ENCODE peak calls at places on chromosomes 7 and 10, in five cellular contexts. One of them, this sample, is unnamed. For H3K4me1, the result is how much of the 10 kb centered on the place peaks cover.

GRCh38 chr10:6958254-6958653 is 378.2 kb upstream of the PRKCQ start:
- DNase-seq in GM23338: no peak
- DNase-seq in hepatocyte: no peak
- DNase-seq in breast epithelium: no peak
- DNase-seq in spleen: no peak
- DNase-seq in this sample: no peak

GRCh38 chr7:37508063-37508462 is 59.4 kb upstream of the ELMO1 start:
- DNase-seq in GM23338: no peak
- DNase-seq in hepatocyte: no peak
- DNase-seq in breast epithelium: no peak
- DNase-seq in spleen: no peak
- DNase-seq in this sample: no peak

GRCh38 chr7:14687777-14688176 is 214.8 kb downstream of the DGKB start:
- DNase-seq in GM23338: no peak
- DNase-seq in hepatocyte: no peak
- DNase-seq in breast epithelium: no peak
- DNase-seq in spleen: no peak
- DNase-seq in this sample: peak

GRCh38 chr10:15370741-15371701 is at the start of gene FAM171A1:
- DNase-seq in GM23338: peak
- DNase-seq in hepatocyte: peak
- DNase-seq in breast epithelium: no peak
- DNase-seq in spleen: peak
- DNase-seq in this sample: no peak

GRCh38 chr7:1899201-1899600 is 229.1 kb downstream of the ELFN1 start:
- DNase-seq in GM23338: no peak
- DNase-seq in hepatocyte: no peak
- DNase-seq in breast epithelium: no peak
- DNase-seq in spleen: no peak
- DNase-seq in this sample: no peak

GRCh38 chr7:115276791-115277190 is 354.9 kb downstream of the MDFIC start:
- DNase-seq in GM23338: no peak
- DNase-seq in hepatocyte: no peak
- DNase-seq in breast epithelium: no peak
- DNase-seq in spleen: no peak
- DNase-seq in this sample: no peak

GRCh38 chr7:94590526-94591162 is 65.3 kb downstream of the SGCE start:
- DNase-seq in GM23338: no peak
- DNase-seq in hepatocyte: no peak
- DNase-seq in breast epithelium: no peak
- DNase-seq in spleen: no peak
- DNase-seq in this sample: no peak

GRCh38 chr7:146090023-146090645 is 26.5 kb upstream of the CNTNAP2 start:
- DNase-seq in GM23338: peak
- DNase-seq in hepatocyte: peak
- DNase-seq in breast epithelium: no peak
- DNase-seq in spleen: no peak
- DNase-seq in this sample: peak

GRCh38 chr10:18650618-18651017 is 769 bp downstream of the NSUN6 start:
- DNase-seq in GM23338: no peak
- DNase-seq in hepatocyte: no peak
- DNase-seq in breast epithelium: no peak
- DNase-seq in spleen: no peak
- DNase-seq in this sample: no peak

GRCh38 chr7:121079425-121080169 is 91.1 kb downstream of the CPED1 start:
- DNase-seq in GM23338: no peak
- DNase-seq in hepatocyte: peak
- DNase-seq in breast epithelium: no peak
- DNase-seq in spleen: no peak
- DNase-seq in this sample: no peak

GRCh38 chr7:9201928-9202327 is 768.5 kb downstream of the NXPH1 start:
- DNase-seq in GM23338: peak
- DNase-seq in hepatocyte: no peak
- DNase-seq in breast epithelium: no peak
- DNase-seq in spleen: no peak
- DNase-seq in this sample: no peak

GRCh38 chr7:32256376-32256775 is 186.2 kb upstream of the PDE1C start:
- DNase-seq in GM23338: no peak
- DNase-seq in hepatocyte: no peak
- DNase-seq in breast epithelium: no peak
- DNase-seq in spleen: no peak
- DNase-seq in this sample: no peak

GRCh38 chr7:50562126-50562525 is 3.1 kb downstream of the DDC start:
- DNase-seq in GM23338: peak
- DNase-seq in hepatocyte: no peak
- DNase-seq in breast epithelium: no peak
- DNase-seq in spleen: no peak
- DNase-seq in this sample: no peak

GRCh38 chr10:129605266-129605985 is 138.4 kb downstream of the MGMT start:
- DNase-seq in GM23338: no peak
- DNase-seq in hepatocyte: no peak
- DNase-seq in breast epithelium: no peak
- DNase-seq in spleen: no peak
- DNase-seq in this sample: no peak

GRCh38 chr10:63720072-63720537 is 198.9 kb downstream of the REEP3 start:
- DNase-seq in GM23338: peak
- DNase-seq in hepatocyte: peak
- DNase-seq in breast epithelium: no peak
- DNase-seq in spleen: no peak
- DNase-seq in this sample: peak

GRCh38 chr10:130464426-130464825 is 328.2 kb downstream of the GLRX3 start:
- DNase-seq in GM23338: no peak
- DNase-seq in hepatocyte: no peak
- DNase-seq in breast epithelium: peak
- DNase-seq in spleen: no peak
- DNase-seq in this sample: no peak

GRCh38 chr10:69748621-69749020 is 53.1 kb upstream of the COL13A1 start:
- DNase-seq in GM23338: no peak
- DNase-seq in hepatocyte: no peak
- DNase-seq in breast epithelium: no peak
- DNase-seq in spleen: no peak
- DNase-seq in this sample: no peak

GRCh38 chr7:105024734-105025133 is 10.7 kb downstream of the KMT2E start:
- DNase-seq in GM23338: no peak
- DNase-seq in hepatocyte: no peak
- DNase-seq in breast epithelium: no peak
- DNase-seq in spleen: no peak
- DNase-seq in this sample: peak

GRCh38 chr7:14196555-14196954 is 207.1 kb upstream of the ETV1 start:
- DNase-seq in GM23338: no peak
- DNase-seq in hepatocyte: no peak
- DNase-seq in breast epithelium: no peak
- DNase-seq in spleen: no peak
- DNase-seq in this sample: peak

GRCh38 chr10:60130130-60130579 is 223.8 kb upstream of the CCDC6 start:
- DNase-seq in GM23338: peak
- DNase-seq in hepatocyte: peak
- DNase-seq in breast epithelium: no peak
- DNase-seq in spleen: no peak
- DNase-seq in this sample: no peak

GRCh38 chr10:85490431-85490830 is 876.2 kb downstream of the GRID1 start:
- DNase-seq in GM23338: no peak
- DNase-seq in hepatocyte: no peak
- DNase-seq in breast epithelium: no peak
- DNase-seq in spleen: no peak
- DNase-seq in this sample: no peak

GRCh38 chr10:116450861-116451260 is 23.2 kb downstream of the PNLIPRP3 start:
- DNase-seq in GM23338: no peak
- DNase-seq in hepatocyte: no peak
- DNase-seq in breast epithelium: no peak
- DNase-seq in spleen: no peak
- DNase-seq in this sample: no peak

GRCh38 chr10:13882112-13882711 is 295.4 kb downstream of the PRPF18 start:
- DNase-seq in GM23338: peak
- DNase-seq in hepatocyte: no peak
- DNase-seq in breast epithelium: no peak
- DNase-seq in spleen: no peak
- DNase-seq in this sample: peak

GRCh38 chr7:25476863-25477262 is 248.6 kb upstream of the NPVF start:
- DNase-seq in GM23338: no peak
- DNase-seq in hepatocyte: no peak
- DNase-seq in breast epithelium: no peak
- DNase-seq in spleen: no peak
- DNase-seq in this sample: no peak

GRCh38 chr10:778626-779330 is 89.3 kb upstream of the DIP2C start:
- DNase-seq in GM23338: no peak
- DNase-seq in hepatocyte: no peak
- DNase-seq in breast epithelium: no peak
- DNase-seq in spleen: no peak
- DNase-seq in this sample: no peak

GRCh38 chr10:123573236-123574147 is 92.7 kb upstream of the GPR26 start:
- DNase-seq in GM23338: peak
- DNase-seq in hepatocyte: peak
- DNase-seq in breast epithelium: peak
- DNase-seq in spleen: no peak
- DNase-seq in this sample: peak

GRCh38 chr10:103696411-103697145 is 158.8 kb downstream of the SH3PXD2A start:
- DNase-seq in GM23338: peak
- DNase-seq in hepatocyte: peak
- DNase-seq in breast epithelium: no peak
- DNase-seq in spleen: peak
- DNase-seq in this sample: peak

GRCh38 chr10:103696094-103696410 is 159.3 kb downstream of the SH3PXD2A start:
- DNase-seq in GM23338: no peak
- DNase-seq in hepatocyte: no peak
- DNase-seq in breast epithelium: no peak
- DNase-seq in spleen: no peak
- DNase-seq in this sample: no peak

GRCh38 chr10:103697787-103698186 is 157.6 kb downstream of the SH3PXD2A start:
- DNase-seq in GM23338: no peak
- DNase-seq in hepatocyte: no peak
- DNase-seq in breast epithelium: no peak
- DNase-seq in spleen: no peak
- DNase-seq in this sample: no peak

GRCh38 chr10:103693812-103694205 is 161.6 kb downstream of the SH3PXD2A start:
- DNase-seq in GM23338: no peak
- DNase-seq in hepatocyte: no peak
- DNase-seq in breast epithelium: no peak
- DNase-seq in spleen: no peak
- DNase-seq in this sample: no peak

DNA sequence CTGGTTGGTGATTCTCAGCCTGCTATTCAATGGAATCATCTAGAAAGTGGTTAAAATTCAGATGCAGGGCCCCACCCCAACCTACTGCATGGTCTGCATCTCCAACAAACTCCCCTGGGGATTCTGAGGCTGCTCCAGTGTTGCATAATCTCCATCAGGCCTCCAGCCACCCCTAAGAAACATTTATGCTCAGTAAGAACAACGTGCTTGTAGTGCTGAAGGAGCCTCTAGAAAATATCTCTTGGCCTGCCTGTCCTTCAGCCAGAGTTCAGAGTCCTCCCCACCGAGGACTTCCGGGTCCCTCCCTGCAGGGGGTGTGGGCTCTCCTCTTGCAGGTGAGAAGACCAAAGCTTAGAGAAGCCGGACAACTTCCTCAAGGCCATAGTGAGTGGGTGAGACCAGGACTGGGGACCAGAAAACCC is 159.8 kb downstream of the SH3PXD2A start:
- DNase-seq in GM23338: no peak
- DNase-seq in hepatocyte: no peak
- DNase-seq in breast epithelium: no peak
- DNase-seq in spleen: no peak
- DNase-seq in this sample: no peak
- H3K27ac ChIP-seq in GM23338: no peak
- H3K27ac ChIP-seq in hepatocyte: peak
- H3K27ac ChIP-seq in breast epithelium: peak
- H3K27ac ChIP-seq in spleen: no peak
- H3K27ac ChIP-seq in this sample: peak

DNA sequence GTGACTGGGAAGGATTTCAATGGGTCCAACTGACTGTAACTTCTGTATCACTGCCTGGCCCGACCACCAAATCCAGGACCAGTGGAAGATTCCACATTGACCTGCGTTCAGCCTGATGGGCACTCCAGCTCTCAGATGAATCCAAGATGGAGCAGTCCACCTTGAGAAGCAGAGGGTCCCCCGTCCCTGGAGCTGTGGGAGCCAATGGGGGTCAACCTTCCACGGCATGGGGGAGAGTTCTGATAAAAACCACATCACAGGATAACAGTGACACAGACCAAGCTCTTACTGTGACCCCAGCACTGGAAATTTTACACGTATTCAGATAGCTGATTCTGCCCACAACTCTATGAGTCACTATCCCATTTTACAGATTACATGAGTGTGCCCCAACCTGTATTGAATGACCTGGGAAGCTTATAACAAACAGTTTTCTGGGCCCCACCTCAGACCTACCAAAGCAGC is 11.2 kb downstream of the ZCCHC24 start:
- DNase-seq in GM23338: no peak
- DNase-seq in hepatocyte: no peak
- DNase-seq in breast epithelium: no peak
- DNase-seq in spleen: no peak
- DNase-seq in this sample: no peak
- H3K4me1 ChIP-seq in GM23338: under half
- H3K4me1 ChIP-seq in hepatocyte: half or more
- H3K4me1 ChIP-seq in breast epithelium: under half
- H3K4me1 ChIP-seq in spleen: half or more
- H3K4me1 ChIP-seq in this sample: under half

GRCh38 chr7:132782777-132783633 is 206.7 kb upstream of the PLXNA4 start:
- DNase-seq in GM23338: no peak
- DNase-seq in hepatocyte: no peak
- DNase-seq in breast epithelium: no peak
- DNase-seq in spleen: no peak
- DNase-seq in this sample: no peak
- TF ChIP-seq CTCF in GM23338: no peak
- TF ChIP-seq CTCF in hepatocyte: no peak
- TF ChIP-seq CTCF in breast epithelium: no peak
- TF ChIP-seq CTCF in spleen: no peak
- TF ChIP-seq CTCF in this sample: no peak

GRCh38 chr7:106114735-106115383 is 2.7 kb upstream of the SYPL1 start:
- DNase-seq in GM23338: no peak
- DNase-seq in hepatocyte: no peak
- DNase-seq in breast epithelium: no peak
- DNase-seq in spleen: peak
- DNase-seq in this sample: no peak

GRCh38 chr7:106111671-106112117 is 418 bp downstream of the SYPL1 start:
- DNase-seq in GM23338: peak
- DNase-seq in hepatocyte: peak
- DNase-seq in breast epithelium: peak
- DNase-seq in spleen: peak
- DNase-seq in this sample: no peak

GRCh38 chr7:106110885-106111670 is 1.0 kb downstream of the SYPL1 start:
- DNase-seq in GM23338: no peak
- DNase-seq in hepatocyte: no peak
- DNase-seq in breast epithelium: no peak
- DNase-seq in spleen: no peak
- DNase-seq in this sample: peak

GRCh38 chr7:106112118-106112971 is at the start of gene SYPL1:
- DNase-seq in GM23338: peak
- DNase-seq in hepatocyte: peak
- DNase-seq in breast epithelium: peak
- DNase-seq in spleen: peak
- DNase-seq in this sample: peak

GRCh38 chr7:106112972-106113421 is 885 bp upstream of the SYPL1 start:
- DNase-seq in GM23338: peak
- DNase-seq in hepatocyte: no peak
- DNase-seq in breast epithelium: no peak
- DNase-seq in spleen: no peak
- DNase-seq in this sample: no peak
- H3K27ac ChIP-seq in GM23338: peak
- H3K27ac ChIP-seq in hepatocyte: peak
- H3K27ac ChIP-seq in breast epithelium: peak
- H3K27ac ChIP-seq in spleen: peak
- H3K27ac ChIP-seq in this sample: peak

This sample was measured in foreskin keratinocyte.